ENCODE peak calls at places on chromosomes 4 and X, in ten cellular contexts. S is esophagus squamous epithelium, T is sigmoid colon, Q is IMR-90, W is ovary, D is transverse colon, I is stomach, Z is lower leg skin, O is uterus, V is body of pancreas. J is an unnamed sample.

GRCh38 chr4:8696369-8697127 is 104.0 kb downstream of the CPZ start:
- DNase-seq in S (no peak), T (peak; percentile 53), Q (no peak), W (peak; percentile 9), D (no peak), I (no peak), Z (peak; percentile 66), O (no peak), V (no peak), J (peak; percentile 6)

GRCh38 chrX:40996886-40997530 is 88.2 kb upstream of the USP9X start:
- DNase-seq in S (no peak), T (no peak), Q (peak; percentile 81), W (no peak), D (no peak), I (no peak), Z (peak; percentile 34), O (no peak), V (no peak), J (no peak)

GRCh38 chrX:44872319-44872816 is 620 bp upstream of the KDM6A start:
- DNase-seq in S (no peak), T (peak; percentile 77), Q (peak; percentile 4), W (no peak), D (peak; percentile 65), I (peak; percentile 61), Z (peak; percentile 92), O (peak; percentile 44), V (peak; percentile 67), J (no peak)

GRCh38 chrX:31423575-31424284 is 351.9 kb upstream of the FTHL17 start:
- DNase-seq in S (no peak), T (no peak), Q (peak; percentile 62), W (peak; percentile 40), D (peak; percentile 19), I (peak; percentile 35), Z (no peak), O (peak; percentile 23), V (peak; percentile 54), J (no peak)

GRCh38 chrX:771536-771935 is 140.9 kb downstream of the SHOX start:
- DNase-seq in S (no peak), T (no peak), Q (no peak), W (no peak), D (no peak), I (peak; percentile 7), Z (peak; percentile 15), O (no peak), V (no peak), J (no peak)

GRCh38 chrX:20361890-20362262 is 95.2 kb upstream of the RPS6KA3 start:
- DNase-seq in S (no peak), T (no peak), Q (peak; percentile 75), W (no peak), D (no peak), I (no peak), Z (no peak), O (no peak), V (no peak), J (no peak)

GRCh38 chrX:103356897-103357296 is 591 bp downstream of the TCEAL9 start:
- DNase-seq in S (no peak), T (no peak), Q (no peak), W (peak; percentile 67), D (peak; percentile 37), I (no peak), Z (no peak), O (peak; percentile 42), V (peak; percentile 52), J (no peak)

GRCh38 chr4:73682508-73682907 is 57.9 kb upstream of the CXCL8 start:
- DNase-seq in S (no peak), T (no peak), Q (no peak), W (no peak), D (no peak), I (no peak), Z (no peak), O (no peak), V (no peak), J (no peak)

GRCh38 chr4:148780426-148781005 is 338.3 kb upstream of the NR3C2 start:
- DNase-seq in S (no peak), T (no peak), Q (no peak), W (no peak), D (no peak), I (no peak), Z (no peak), O (no peak), V (no peak), J (no peak)

GRCh38 chr4:96652158-96652557 is 812.3 kb downstream of the PDHA2 start:
- DNase-seq in S (no peak), T (no peak), Q (no peak), W (no peak), D (no peak), I (no peak), Z (no peak), O (no peak), V (no peak), J (no peak)

GRCh38 chrX:110389570-110389969 is 30.9 kb downstream of the RTL9 start:
- DNase-seq in S (no peak), T (no peak), Q (no peak), W (no peak), D (no peak), I (no peak), Z (no peak), O (no peak), V (no peak), J (no peak)

DNA sequence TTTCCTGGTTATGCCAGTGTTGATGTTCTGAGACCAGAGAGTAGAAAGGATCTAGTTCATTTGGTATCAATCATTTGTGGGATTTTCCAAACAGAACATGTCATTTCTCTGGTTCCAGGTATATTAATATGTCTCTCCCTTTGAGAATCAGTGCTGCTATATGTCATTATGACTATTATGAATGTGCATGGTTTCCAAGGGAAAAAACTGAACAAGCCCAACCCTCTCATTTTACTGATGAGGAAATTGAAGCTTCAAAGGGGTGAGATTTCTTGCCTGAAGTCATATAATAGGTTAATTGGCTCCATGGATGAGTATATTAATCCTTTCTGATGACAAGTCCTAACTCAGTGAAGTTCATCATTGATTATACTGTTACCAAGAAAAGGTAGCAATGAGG is 31.9 kb downstream of the RUFY3 start:
- DNase-seq in S (no peak), T (no peak), Q (no peak), W (no peak), D (no peak), I (no peak), Z (no peak), O (no peak), V (no peak), J (no peak)
- H3K4me3 ChIP-seq in S (no peak overlapping the region), T (no peak overlapping the region), Q (no peak overlapping the region), W (no peak overlapping the region), D (no peak overlapping the region), I (no peak overlapping the region), Z (no peak overlapping the region), O (no peak overlapping the region), V (no peak overlapping the region), J (no peak overlapping the region)

DNA sequence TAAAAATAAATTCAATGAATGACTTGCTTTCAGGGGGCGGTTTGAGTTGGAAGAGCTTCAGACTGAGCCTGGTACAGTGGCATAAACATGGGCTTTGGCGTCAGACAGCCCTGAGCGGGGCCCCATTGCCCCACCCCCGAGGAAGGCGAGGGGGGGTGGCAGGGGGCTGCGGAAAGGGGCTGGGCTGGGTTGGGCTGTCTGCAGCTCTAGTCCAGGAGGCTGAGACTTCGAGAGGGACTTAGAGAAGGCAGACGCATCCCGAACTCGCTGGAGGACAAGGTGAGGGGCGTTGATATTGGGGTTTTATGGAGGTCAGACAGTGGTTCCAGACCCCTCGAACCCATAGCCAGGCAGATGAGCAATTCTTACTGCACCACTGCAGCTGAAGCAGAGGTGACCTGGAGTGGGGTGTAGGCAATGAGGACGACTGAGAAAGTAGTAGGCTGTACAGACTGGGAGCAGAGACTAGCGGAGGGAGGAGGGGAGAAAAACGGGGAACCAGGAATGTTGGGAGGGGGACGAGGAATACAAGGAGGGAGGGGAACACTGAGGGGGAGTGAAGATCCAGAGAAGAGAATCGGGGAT is at the start of gene MAGED2:
- DNase-seq in S (no peak), T (no peak), Q (peak; percentile 16), W (peak; percentile 74), D (peak; percentile 33), I (no peak), Z (no peak), O (peak; percentile 34), V (no peak), J (peak; percentile 49)
- TF ChIP-seq POLR2A in S (no peak), T (peak; percentile 27), Q (no peak), W (peak; percentile 43), D (no peak), I (no peak), Z (no peak), O (no peak), V (no peak), J (no peak)

GRCh38 chr4:112403072-112403945 is 106.1 kb downstream of the ALPK1 start:
- DNase-seq in S (no peak), T (no peak), Q (peak; percentile 24), W (no peak), D (no peak), I (no peak), Z (no peak), O (no peak), V (no peak), J (no peak)
- H3K4me3 ChIP-seq in S (no peak overlapping the region), T (no peak overlapping the region), Q (no peak overlapping the region), W (no peak overlapping the region), D (no peak overlapping the region), I (no peak overlapping the region), Z (no peak overlapping the region), O (no peak overlapping the region), V (no peak overlapping the region), J (no peak overlapping the region)

DNA sequence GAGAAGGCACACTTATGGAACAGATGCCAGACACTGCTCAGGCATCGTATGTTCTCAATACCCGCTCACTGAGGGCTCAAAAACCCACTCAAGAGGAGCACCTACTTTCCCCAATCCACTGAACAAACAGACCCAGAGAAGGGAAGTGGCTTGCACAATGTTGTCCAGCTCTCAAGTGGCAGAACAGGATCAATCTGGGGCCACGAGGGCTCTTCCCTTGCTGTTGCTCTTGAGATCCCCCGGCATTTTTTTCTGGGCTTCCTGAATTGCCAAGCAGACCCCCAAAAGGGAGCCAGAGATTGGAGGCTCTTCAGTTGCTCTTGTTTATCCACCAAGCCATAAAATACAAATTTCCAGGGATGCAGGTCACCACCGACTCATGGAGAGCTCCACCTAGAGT is 35.7 kb downstream of the IDS start:
- DNase-seq in S (no peak), T (no peak), Q (no peak), W (no peak), D (no peak), I (no peak), Z (no peak), O (no peak), V (no peak), J (no peak)
- TF ChIP-seq POLR2A in S (no peak), T (no peak), Q (no peak), W (no peak), D (no peak), I (no peak), Z (no peak), O (no peak), V (no peak), J (no peak)